ENCODE peak calls at places on chromosomes 3 and 15, in nine cellular contexts. J is neural progenitor cell, K is H1, P is right cardiac atrium, Q is tibial nerve, X is coronary artery, C is mesendoderm, L is transverse colon, A is osteoblast. D is an unnamed sample.

GRCh38 chr3:9379327-9379726 is 16.5 kb downstream of the THUMPD3 start:
- DNase-seq in J (no peak), K (no peak), P (no peak), Q (no peak), X (no peak), C (no peak), L (no peak), A (no peak), D (no peak)

GRCh38 chr15:62935300-62936081 is 107.1 kb upstream of the TPM1 start:
- DNase-seq in J (no peak), K (no peak), P (no peak), Q (no peak), X (no peak), C (no peak), L (no peak), A (no peak), D (no peak)

GRCh38 chr3:126781889-126782491 is 78.0 kb downstream of the CHCHD6 start:
- DNase-seq in J (peak), K (no peak), P (no peak), Q (no peak), X (no peak), C (no peak), L (no peak), A (peak), D (no peak)

GRCh38 chr3:65751123-65751700 is 287.5 kb downstream of the MAGI1 start:
- DNase-seq in J (peak), K (peak), P (no peak), Q (peak), X (no peak), C (peak), L (peak), A (peak), D (peak)

GRCh38 chr3:123138819-123139517 is 62.8 kb upstream of the SEC22A start:
- DNase-seq in J (no peak), K (no peak), P (no peak), Q (no peak), X (no peak), C (no peak), L (peak), A (no peak), D (no peak)

GRCh38 chr3:59212128-59212764 is 162.4 kb upstream of the CFAP20DC start:
- DNase-seq in J (peak), K (no peak), P (no peak), Q (no peak), X (no peak), C (peak), L (no peak), A (no peak), D (no peak)

GRCh38 chr3:61617041-61617440 is 55.7 kb downstream of the PTPRG start:
- DNase-seq in J (no peak), K (no peak), P (no peak), Q (no peak), X (no peak), C (no peak), L (no peak), A (no peak), D (no peak)

GRCh38 chr15:22873204-22873701 is 34.8 kb downstream of the NIPA2 start:
- DNase-seq in J (peak), K (no peak), P (no peak), Q (no peak), X (no peak), C (peak), L (no peak), A (no peak), D (peak)

GRCh38 chr3:73796382-73796781 is 171.6 kb upstream of the PDZRN3 start:
- DNase-seq in J (no peak), K (no peak), P (no peak), Q (no peak), X (no peak), C (no peak), L (no peak), A (no peak), D (no peak)

GRCh38 chr3:30626443-30627181 is 20.2 kb downstream of the TGFBR2 start:
- DNase-seq in J (no peak), K (no peak), P (no peak), Q (no peak), X (no peak), C (peak), L (no peak), A (no peak), D (no peak)

GRCh38 chr3:48018841-48019240 is 2.6 kb upstream of the MAP4 start:
- DNase-seq in J (no peak), K (no peak), P (no peak), Q (no peak), X (no peak), C (peak), L (no peak), A (no peak), D (no peak)

GRCh38 chr3:48015451-48016182 is 599 bp downstream of the MAP4 start:
- DNase-seq in J (peak), K (no peak), P (no peak), Q (no peak), X (no peak), C (no peak), L (no peak), A (no peak), D (no peak)

GRCh38 chr3:48014358-48014757 is 1.9 kb downstream of the MAP4 start:
- DNase-seq in J (no peak), K (no peak), P (no peak), Q (no peak), X (no peak), C (no peak), L (no peak), A (no peak), D (no peak)

GRCh38 chr3:48013288-48013980 is 2.8 kb downstream of the MAP4 start:
- DNase-seq in J (peak), K (no peak), P (no peak), Q (no peak), X (no peak), C (peak), L (no peak), A (peak), D (no peak)

DNA sequence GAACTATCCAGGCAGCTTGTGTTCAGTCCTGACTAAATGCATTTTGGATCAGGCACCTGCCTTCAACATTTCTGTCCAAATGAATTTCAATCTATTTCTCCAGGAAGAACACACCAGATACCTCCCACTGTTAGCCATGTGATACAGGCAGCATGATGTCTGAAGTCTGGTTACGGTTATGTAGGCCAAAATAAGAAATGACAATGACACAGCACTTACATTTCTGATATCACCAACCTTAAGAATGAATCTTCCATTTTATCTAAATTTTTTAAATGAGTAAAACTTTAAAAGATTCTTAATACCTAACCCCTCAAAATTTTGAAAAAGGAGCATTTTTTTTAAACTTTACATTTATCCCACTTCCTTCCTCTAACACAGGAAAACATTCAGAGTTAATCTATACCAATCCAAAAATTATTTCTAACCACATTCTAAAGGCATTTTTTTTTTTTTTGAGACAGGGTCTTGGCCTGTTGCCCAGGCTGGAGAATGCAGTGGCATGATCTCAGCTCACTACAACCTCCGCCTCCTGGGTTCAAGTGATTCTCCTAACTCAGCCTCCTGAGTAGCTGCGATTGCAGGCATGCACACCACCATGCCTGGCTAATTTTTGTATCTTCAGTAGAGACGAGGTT is at the start of gene MAP4:
- DNase-seq in J (no peak), K (no peak), P (no peak), Q (no peak), X (no peak), C (no peak), L (no peak), A (no peak), D (no peak)
- H3K27ac ChIP-seq in J (no peak), K (no peak), P (peak), Q (no peak), X (peak), C (no peak), L (peak), A (peak), D (no peak)

GRCh38 chr3:71466483-71466882 is 117.0 kb downstream of the FOXP1 start:
- DNase-seq in J (no peak), K (no peak), P (no peak), Q (no peak), X (no peak), C (no peak), L (no peak), A (no peak), D (no peak)
- H3K27ac ChIP-seq in J (no peak), K (no peak), P (no peak), Q (no peak), X (no peak), C (no peak), L (no peak), A (no peak), D (no peak)

GRCh38 chr3:43087249-43087776 is 18.6 kb downstream of the POMGNT2 start:
- DNase-seq in J (no peak), K (no peak), P (no peak), Q (no peak), X (no peak), C (peak), L (no peak), A (no peak), D (no peak)
- H3K27ac ChIP-seq in J (no peak), K (no peak), P (no peak), Q (no peak), X (no peak), C (no peak), L (no peak), A (no peak), D (no peak)

DNA sequence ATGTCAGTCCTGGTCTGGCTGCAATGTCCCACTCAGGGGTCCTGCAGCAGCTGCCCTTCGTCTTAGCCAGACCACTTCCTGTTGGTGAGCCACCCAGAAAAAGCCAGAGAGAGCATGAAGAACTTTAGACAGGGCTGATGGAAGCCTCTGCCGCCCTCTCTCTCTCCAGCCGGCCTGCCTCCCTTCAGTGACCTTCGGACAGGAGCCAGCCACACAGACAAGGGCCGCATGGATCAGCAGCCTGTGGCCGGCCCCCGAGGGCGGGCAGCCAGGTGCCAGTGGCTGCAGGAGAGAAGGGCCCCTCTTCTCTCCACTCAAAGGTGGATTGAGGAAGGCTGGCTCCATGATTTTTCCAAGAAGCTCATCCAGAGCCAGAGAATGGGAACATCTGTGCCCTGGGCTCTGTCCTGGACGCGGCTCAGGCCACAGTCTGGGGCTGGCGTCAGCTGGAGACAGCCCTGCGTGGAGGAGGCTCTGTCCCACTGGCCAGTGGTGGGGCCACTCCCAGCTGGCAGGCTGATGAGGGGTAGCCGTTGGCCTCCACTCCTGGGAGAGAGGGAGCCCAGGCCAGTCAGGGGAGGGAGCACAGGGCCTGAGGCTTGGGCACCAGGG is 42.9 kb downstream of the ISG20 start:
- DNase-seq in J (no peak), K (no peak), P (peak), Q (no peak), X (peak), C (no peak), L (no peak), A (peak), D (no peak)
- H3K27ac ChIP-seq in J (no peak), K (no peak), P (no peak), Q (no peak), X (peak), C (no peak), L (no peak), A (no peak), D (no peak)

GRCh38 chr3:51955175-51955892 is at the start of gene GPR62:
- DNase-seq in J (no peak), K (no peak), P (peak), Q (no peak), X (no peak), C (no peak), L (no peak), A (no peak), D (no peak)

GRCh38 chr3:51954713-51955112 is 468 bp upstream of the GPR62 start:
- DNase-seq in J (no peak), K (no peak), P (no peak), Q (no peak), X (no peak), C (no peak), L (no peak), A (peak), D (no peak)

GRCh38 chr3:51954120-51954519 is 1.1 kb upstream of the GPR62 start:
- DNase-seq in J (no peak), K (no peak), P (no peak), Q (no peak), X (no peak), C (no peak), L (no peak), A (peak), D (no peak)

GRCh38 chr3:51957520-51958205 is 2.5 kb downstream of the GPR62 start:
- DNase-seq in J (no peak), K (no peak), P (peak), Q (no peak), X (no peak), C (no peak), L (no peak), A (peak), D (no peak)

GRCh38 chr3:51955893-51956770 is 951 bp downstream of the GPR62 start:
- DNase-seq in J (peak), K (no peak), P (peak), Q (no peak), X (no peak), C (peak), L (peak), A (peak), D (peak)
- H3K27ac ChIP-seq in J (no peak), K (no peak), P (peak), Q (peak), X (peak), C (no peak), L (peak), A (no peak), D (no peak)

D was measured in H9.